ENCODE peak calls at places on chromosome 15, in seven cellular contexts. N is esophagus muscularis mucosa; D is body of pancreas; I is lung; J is Peyer's patch; T is CD8-positive, alpha-beta T cell; B is transverse colon. K is an unnamed sample.

GRCh38 chr15:27847775-27848710 is 251.1 kb downstream of the OCA2 start:
- DNase-seq in N (peak; percentile 70), D (no peak), I (peak; percentile 17), J (no peak), T (no peak), B (no peak), K (no peak)

GRCh38 chr15:43070893-43071292 is 34.9 kb downstream of the UBR1 start:
- DNase-seq in N (no peak), D (no peak), I (no peak), J (no peak), T (no peak), B (no peak), K (no peak)

GRCh38 chr15:31268911-31269784 is 57.5 kb upstream of the KLF13 start:
- DNase-seq in N (peak; percentile 77), D (peak; percentile 6), I (peak; percentile 24), J (no peak), T (peak; percentile 47), B (peak; percentile 46), K (peak; percentile 57)

GRCh38 chr15:77632760-77633133 is at the start of gene LINGO1:
- DNase-seq in N (no peak), D (peak; percentile 35), I (no peak), J (no peak), T (no peak), B (no peak), K (no peak)

GRCh38 chr15:81271761-81272644 is 51.9 kb downstream of the STARD5 start:
- DNase-seq in N (peak; percentile 70), D (no peak), I (no peak), J (no peak), T (no peak), B (no peak), K (no peak)

GRCh38 chr15:57604502-57604901 is 12.8 kb downstream of the MYZAP start:
- DNase-seq in N (no peak), D (peak; percentile 86), I (no peak), J (no peak), T (no peak), B (no peak), K (no peak)

GRCh38 chr15:68298882-68299381 is 21.4 kb downstream of the FEM1B start:
- DNase-seq in N (no peak), D (no peak), I (peak; percentile 27), J (no peak), T (peak; percentile 46), B (no peak), K (peak; percentile 41)

GRCh38 chr15:25849431-25849921 is 13.7 kb downstream of the ATP10A start:
- DNase-seq in N (no peak), D (no peak), I (no peak), J (no peak), T (no peak), B (no peak), K (no peak)

GRCh38 chr15:90598053-90598577 is 68.4 kb downstream of the CRTC3 start:
- DNase-seq in N (no peak), D (no peak), I (peak; percentile 49), J (peak; percentile 54), T (no peak), B (peak; percentile 79), K (peak; percentile 89)

GRCh38 chr15:19987389-19988048 is 554.1 kb downstream of the GOLGA6L6 start:
- DNase-seq in N (no peak), D (no peak), I (no peak), J (no peak), T (no peak), B (no peak), K (peak; percentile 16)

GRCh38 chr15:101427606-101428487 is 61.7 kb downstream of the PCSK6 start:
- DNase-seq in N (no peak), D (no peak), I (no peak), J (no peak), T (no peak), B (no peak), K (no peak)

GRCh38 chr15:70101459-70102113 is 3.9 kb upstream of the TLE3 start:
- DNase-seq in N (no peak), D (peak; percentile 76), I (peak; percentile 60), J (peak; percentile 61), T (no peak), B (peak; percentile 63), K (peak; percentile 62)
- H3K4me3 ChIP-seq in N (peak overlapping the region; percentile 97), D (no peak overlapping the region), I (no peak overlapping the region), J (no peak overlapping the region), T (no peak overlapping the region), B (peak overlapping the region; percentile 49), K (no peak overlapping the region)

DNA sequence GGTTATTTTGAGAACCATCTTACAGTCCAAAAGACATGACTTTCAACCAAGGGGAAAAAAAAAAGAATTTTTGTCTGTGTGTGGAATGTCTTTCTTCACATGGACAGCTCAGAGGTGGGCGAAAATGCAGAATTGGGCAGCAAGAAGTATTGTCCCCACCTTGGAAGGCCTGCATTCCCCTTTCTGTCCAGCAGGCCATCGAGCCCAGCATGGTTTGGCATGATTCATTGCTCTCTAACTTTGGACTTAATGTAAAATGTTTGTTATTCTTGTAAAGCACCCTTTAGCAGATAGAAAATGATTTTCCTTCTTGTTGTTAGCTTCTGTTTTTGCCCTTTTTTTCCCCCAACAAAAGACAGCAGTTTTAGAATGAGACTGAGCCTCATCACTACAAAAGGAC is 12.4 kb downstream of the MYO1E start:
- DNase-seq in N (no peak), D (no peak), I (no peak), J (no peak), T (no peak), B (no peak), K (no peak)
- TF ChIP-seq CTCF in N (no peak), D (no peak), I (no peak), J (peak; percentile 18), T (no peak), B (no peak), K (no peak)

DNA sequence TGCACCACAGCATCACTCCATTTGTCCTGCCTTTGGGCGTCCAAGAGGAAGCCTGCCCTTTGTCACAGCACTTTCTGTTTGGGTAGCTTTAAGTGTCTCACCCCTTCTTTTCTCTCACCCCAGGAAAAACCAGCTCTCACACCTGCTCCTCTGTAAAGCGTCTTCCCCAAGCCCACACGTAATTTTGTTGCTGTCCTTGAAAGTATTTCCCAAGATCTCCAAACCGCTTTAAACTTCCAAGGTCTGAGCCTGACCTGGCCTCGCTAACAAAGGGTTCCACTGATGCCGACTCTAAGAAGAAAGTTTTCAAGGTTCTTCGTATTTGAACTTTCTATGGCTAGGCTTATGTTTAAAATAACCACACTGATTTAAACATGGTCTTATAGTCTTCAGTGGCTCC is 5.3 kb downstream of the ABHD2 start:
- DNase-seq in N (no peak), D (no peak), I (no peak), J (no peak), T (no peak), B (no peak), K (no peak)
- H3K4me1 ChIP-seq in N (peaks cover 97% of the 10 kb centered on the region), D (peaks cover 93% of the 10 kb centered on the region), I (peaks cover 12% of the 10 kb centered on the region), J (peaks cover 51% of the 10 kb centered on the region), T (peaks cover 38% of the 10 kb centered on the region), B (peaks cover 93% of the 10 kb centered on the region), K (peaks cover 32% of the 10 kb centered on the region)

DNA sequence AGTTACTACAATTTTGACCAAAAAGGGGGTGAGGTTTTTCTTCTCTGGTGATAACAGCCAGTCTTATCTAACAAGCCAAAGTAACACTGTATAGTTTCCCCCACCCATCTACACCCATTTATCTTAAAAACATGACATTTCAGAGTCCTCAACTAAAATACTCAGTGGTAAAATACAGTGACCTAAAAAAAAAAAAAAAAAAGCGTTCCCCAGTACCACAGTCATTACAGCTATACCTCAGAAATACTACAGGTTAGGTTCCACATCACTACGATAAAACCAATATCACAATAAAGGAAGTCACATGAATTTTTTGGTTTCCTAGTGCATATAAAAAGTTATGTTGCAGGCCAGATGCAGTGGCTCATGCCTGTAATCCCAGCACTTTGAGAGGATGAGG is 13.8 kb downstream of the DENND4A start:
- DNase-seq in N (no peak), D (no peak), I (no peak), J (no peak), T (no peak), B (no peak), K (no peak)
- H3K4me3 ChIP-seq in N (no peak overlapping the region), D (no peak overlapping the region), I (no peak overlapping the region), J (no peak overlapping the region), T (no peak overlapping the region), B (no peak overlapping the region), K (no peak overlapping the region)

GRCh38 chr15:52678036-52678467 is 1.1 kb downstream of the ATOSA start:
- DNase-seq in N (peak; percentile 93), D (peak; percentile 68), I (peak; percentile 50), J (peak; percentile 61), T (peak; percentile 72), B (peak; percentile 68), K (peak; percentile 68)
- TF ChIP-seq CTCF in N (no peak), D (no peak), I (no peak), J (no peak), T (no peak), B (no peak), K (no peak)

DNA sequence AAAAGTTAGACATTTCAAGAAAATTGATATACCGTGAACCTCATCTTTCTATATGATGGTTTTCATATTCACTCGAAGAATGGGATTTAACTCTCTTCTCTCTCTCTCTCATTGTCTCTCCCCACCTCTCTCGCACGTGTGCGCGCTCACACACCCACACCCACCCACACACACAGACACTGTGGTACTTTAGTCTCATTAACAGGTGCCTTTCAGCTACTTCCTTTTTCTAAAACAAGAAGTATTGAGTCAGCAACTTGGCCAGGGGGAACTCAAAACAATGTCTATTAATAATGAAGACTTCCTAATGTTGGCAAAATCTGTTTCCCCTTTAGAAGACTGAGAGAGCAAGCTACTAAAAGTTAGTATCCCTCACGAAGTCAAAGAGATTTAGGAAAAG is 150.7 kb downstream of the TMCO5A start:
- DNase-seq in N (no peak), D (no peak), I (no peak), J (no peak), T (no peak), B (no peak), K (no peak)
- H3K4me1 ChIP-seq in N (peaks cover 20% of the 10 kb centered on the region), D (peaks cover 5% of the 10 kb centered on the region), I (peaks cover 1% of the 10 kb centered on the region), J (no peaks in the 10 kb centered on the region), T (no peaks in the 10 kb centered on the region), B (peaks cover 14% of the 10 kb centered on the region), K (no peaks in the 10 kb centered on the region)

DNA sequence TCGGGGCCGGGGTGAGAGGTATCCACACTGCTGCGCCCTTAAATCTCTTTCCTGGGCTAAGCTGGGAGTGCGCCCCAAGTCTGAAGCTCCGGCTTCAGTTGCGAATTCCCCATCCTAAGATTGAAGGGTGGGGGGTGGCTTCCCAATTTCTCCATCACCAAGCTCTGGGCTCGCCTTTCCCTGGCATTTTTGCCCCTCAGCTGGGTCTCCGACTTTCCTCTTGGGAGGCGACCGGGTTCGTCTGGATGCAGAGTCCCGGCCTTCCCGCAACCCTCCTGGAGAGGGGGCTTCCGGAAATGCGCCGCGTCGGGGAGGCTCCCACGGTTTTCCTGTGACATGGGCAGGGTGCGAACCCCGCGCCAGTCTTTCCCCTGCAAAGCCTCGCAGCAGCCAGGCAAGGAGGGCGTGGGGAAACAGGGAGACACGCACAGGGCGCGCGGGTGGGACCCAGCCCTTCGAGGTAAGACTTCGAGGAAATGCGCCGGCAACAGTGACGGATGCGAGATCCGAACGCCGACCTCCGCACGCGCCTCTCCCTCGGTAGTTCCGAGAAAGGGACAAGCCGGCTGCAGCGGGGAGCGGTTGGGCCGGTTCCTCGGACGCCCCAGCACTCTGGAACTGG is 426 bp upstream of the HCN4 start:
- DNase-seq in N (no peak), D (no peak), I (no peak), J (no peak), T (no peak), B (no peak), K (no peak)
- H3K4me3 ChIP-seq in N (peak overlapping the region; percentile 46), D (no peak overlapping the region), I (no peak overlapping the region), J (no peak overlapping the region), T (no peak overlapping the region), B (peak overlapping the region; percentile 54), K (no peak overlapping the region)